ENCODE peak calls at places on chromosomes 16 and 17, in five cellular contexts. P, L, D, Y and T are unnamed samples.

GRCh38 chr17:47905221-47905733 is 9.2 kb downstream of the SP2 start:
- ATAC-seq in P (peak; percentile 87), L (peak; percentile 90), D (peak; percentile 84), Y (no peak), T (peak; percentile 90)

GRCh38 chr16:1914084-1914608 is 4.1 kb downstream of the HS3ST6 start:
- ATAC-seq in P (no peak), L (no peak), D (no peak), Y (no peak), T (no peak)

GRCh38 chr17:62780273-62780672 is 27.8 kb downstream of the MARCHF10 start:
- ATAC-seq in P (no peak), L (no peak), D (no peak), Y (no peak), T (no peak)

GRCh38 chr17:59533694-59534093 is 31.7 kb upstream of the DHX40 start:
- ATAC-seq in P (no peak), L (no peak), D (no peak), Y (no peak), T (no peak)

GRCh38 chr16:7330709-7331108 is 1.9 kb upstream of the RBFOX1 start:
- ATAC-seq in P (no peak), L (peak; percentile 74), D (no peak), Y (no peak), T (no peak)

GRCh38 chr17:41691031-41691777 is 2.5 kb downstream of the EIF1 start:
- ATAC-seq in P (no peak), L (no peak), D (no peak), Y (no peak), T (no peak)

GRCh38 chr17:31067699-31068184 is 27.0 kb upstream of the NF1 start:
- ATAC-seq in P (peak; percentile 86), L (peak; percentile 31), D (peak; percentile 43), Y (no peak), T (peak; percentile 93)

GRCh38 chr17:65156835-65157565 is 19.8 kb downstream of the RGS9 start:
- ATAC-seq in P (no peak), L (no peak), D (no peak), Y (no peak), T (no peak)